ENCODE peak calls at places on chromosomes 12 and 14, in four cellular contexts. G is GM12878, F is HepG2, N is K562. Y is an unnamed sample.

GRCh38 chr14:71525663-71526246 is 406.5 kb upstream of the RGS6 start:
- DNase-seq in F (no peak), G (no peak), N (no peak), Y (no peak)

GRCh38 chr14:94144765-94145164 is 15.4 kb upstream of the IFI27L2 start:
- DNase-seq in G (no peak), N (no peak), F (no peak), Y (no peak)

GRCh38 chr14:104820669-104821228 is 19.8 kb downstream of the ZBTB42 start:
- DNase-seq in N (no peak), F (peak; percentile 81), G (no peak), Y (peak; percentile 49)

GRCh38 chr12:5577741-5578140 is 145.8 kb downstream of the NTF3 start:
- DNase-seq in N (no peak), G (no peak), F (no peak), Y (peak; percentile 24)

GRCh38 chr12:27554421-27555186 is 30.6 kb downstream of the PPFIBP1 start:
- DNase-seq in N (no peak), G (no peak), F (no peak), Y (peak; percentile 78)

GRCh38 chr12:52389313-52390207 is 4.1 kb upstream of the KRT84 start:
- DNase-seq in F (no peak), N (no peak), G (no peak), Y (no peak)

GRCh38 chr12:131340616-131341210 is 370.2 kb upstream of the SFSWAP start:
- DNase-seq in N (no peak), F (no peak), G (no peak), Y (no peak)

GRCh38 chr14:35867280-35867629 is 41.1 kb downstream of the BRMS1L start:
- DNase-seq in F (no peak), G (no peak), N (no peak), Y (peak; percentile 50)

GRCh38 chr12:790253-790563 is 37.8 kb downstream of the WNK1 start:
- DNase-seq in F (no peak), N (no peak), G (no peak), Y (no peak)

GRCh38 chr12:131521326-131521725 is 189.6 kb upstream of the SFSWAP start:
- DNase-seq in N (no peak), G (no peak), F (no peak), Y (no peak)

GRCh38 chr12:47900480-47901129 is 4.2 kb downstream of the VDR start:
- DNase-seq in N (no peak), F (peak; percentile 86), G (no peak), Y (no peak)

GRCh38 chr14:92341791-92342190 is 18.8 kb downstream of the SLC24A4 start:
- DNase-seq in N (no peak), G (no peak), F (no peak), Y (no peak)

GRCh38 chr12:81209001-81209400 is 131.1 kb downstream of the ACSS3 start:
- DNase-seq in F (peak; percentile 49), N (no peak), G (no peak), Y (peak; percentile 11)

GRCh38 chr12:127162307-127162706 is 1104.7 kb upstream of the TMEM132C start:
- DNase-seq in N (peak; percentile 74), F (no peak), G (no peak), Y (no peak)

GRCh38 chr12:68381476-68381875 is 49.3 kb upstream of the MDM1 start:
- DNase-seq in N (peak; percentile 44), G (no peak), F (no peak), Y (no peak)

GRCh38 chr12:108734200-108734906 is 3.0 kb upstream of the CORO1C start:
- DNase-seq in G (peak; percentile 42), N (peak; percentile 35), F (peak; percentile 98), Y (peak; percentile 73)

GRCh38 chr12:64665506-64665905 is 55.2 kb downstream of the RASSF3 start:
- DNase-seq in G (peak; percentile 62), N (no peak), F (no peak), Y (peak; percentile 68)
- TF ChIP-seq MYC in G (no peak), N (no peak), F (no peak), Y (no peak)

GRCh38 chr12:100200450-100201181 is at the start of gene ACTR6:
- DNase-seq in F (peak; percentile 93), N (peak; percentile 91), G (peak; percentile 91), Y (peak; percentile 96)
- TF ChIP-seq CTCF in F (no peak), N (no peak), G (no peak), Y (no peak)

DNA sequence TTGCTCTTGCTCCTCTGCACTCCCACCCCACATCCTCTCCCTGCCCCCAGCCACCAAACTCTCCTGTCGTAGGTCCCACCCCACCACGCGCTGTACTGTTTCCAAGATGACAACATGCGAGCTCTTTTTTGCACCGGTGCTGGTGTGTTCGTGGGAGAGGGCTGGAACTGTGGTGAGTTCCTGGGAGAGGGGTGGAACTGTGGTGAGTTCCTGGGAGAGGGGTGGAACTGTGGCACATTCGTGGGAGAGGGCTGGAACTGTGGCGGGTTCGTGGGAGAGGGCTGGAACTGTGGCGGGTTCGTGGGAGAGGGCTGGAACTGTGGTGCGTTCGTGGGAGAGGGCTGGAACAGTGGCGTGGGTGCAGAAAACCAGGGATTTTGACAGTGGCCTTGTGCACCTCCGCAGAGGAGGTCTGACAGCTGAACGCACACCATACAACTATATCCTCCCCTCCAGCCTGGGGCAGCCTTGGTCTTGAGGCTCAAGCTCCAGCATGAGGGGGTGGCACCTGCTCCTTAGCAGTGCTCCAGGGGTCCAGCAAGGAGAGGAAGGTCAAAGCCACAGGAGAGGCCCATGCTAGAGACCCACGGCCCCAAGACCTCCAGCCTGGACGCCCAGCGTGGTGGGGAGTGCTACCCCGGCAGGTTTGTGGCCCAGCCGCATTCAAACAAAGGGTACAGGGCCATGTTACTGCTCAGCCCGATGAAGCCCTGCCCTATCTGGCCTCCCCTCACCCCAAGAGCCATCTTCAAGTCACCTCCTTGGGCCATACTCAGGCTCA is 50.1 kb downstream of the ACTN1 start:
- DNase-seq in G (no peak), F (no peak), N (no peak), Y (no peak)
- H4K20me1 ChIP-seq in G (no peaks in the 10 kb centered on the region), F (peaks cover 27% of the 10 kb centered on the region), N (peaks cover 10% of the 10 kb centered on the region), Y (peaks cover 6% of the 10 kb centered on the region)

DNA sequence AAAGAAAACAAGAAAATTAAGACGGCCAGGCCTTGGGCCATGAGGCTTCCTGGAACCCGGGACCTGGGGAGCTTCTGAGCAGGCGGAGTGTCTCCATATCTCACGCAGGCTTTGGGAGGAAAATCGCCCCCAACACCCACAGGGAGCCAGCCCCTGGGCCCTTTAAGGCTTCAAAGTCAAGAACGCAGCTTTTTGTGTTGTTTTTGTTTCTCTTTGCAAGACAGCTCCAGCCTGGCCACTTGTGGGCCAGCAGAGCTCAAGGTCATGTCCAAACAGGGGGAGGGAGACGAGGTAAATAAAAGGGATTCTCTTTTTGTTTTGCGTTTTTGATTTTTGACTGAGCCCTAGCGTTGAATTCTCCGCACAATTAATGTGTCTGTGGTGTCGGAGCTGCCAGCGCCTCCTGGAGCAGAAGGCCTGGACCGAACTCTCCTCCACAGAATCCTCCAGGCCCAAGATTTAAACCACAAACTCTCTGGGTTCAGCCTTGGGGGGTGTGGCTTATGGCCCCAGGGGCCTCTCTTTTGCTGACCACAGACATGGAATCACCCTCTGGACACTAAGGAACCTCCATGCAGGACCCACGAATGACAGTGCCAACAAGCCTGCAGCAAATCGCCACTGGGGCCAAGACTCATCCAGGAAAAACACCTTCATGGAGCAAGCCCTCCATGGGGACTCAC is 8.2 kb downstream of the SCARB1 start:
- DNase-seq in F (no peak), N (no peak), G (no peak), Y (no peak)
- TF ChIP-seq MYC in F (peak; percentile 11), N (no peak), G (no peak), Y (no peak)

GRCh38 chr12:12081836-12082497 is 11.2 kb downstream of the BCL2L14 start:
- DNase-seq in N (peak; percentile 57), F (peak; percentile 70), G (peak; percentile 39), Y (peak; percentile 79)
- TF ChIP-seq CTCF in N (peak; percentile 65), F (peak; percentile 78), G (peak; percentile 34), Y (peak; percentile 17)

GRCh38 chr14:21219120-21219519 is 50.1 kb downstream of the HNRNPC start:
- DNase-seq in F (no peak), N (no peak), G (no peak), Y (no peak)

GRCh38 chr14:21213652-21214051 is 55.6 kb downstream of the HNRNPC start:
- DNase-seq in G (no peak), N (no peak), F (no peak), Y (no peak)

GRCh38 chr14:21215879-21216251 is 53.4 kb downstream of the HNRNPC start:
- DNase-seq in N (no peak), F (no peak), G (no peak), Y (no peak)

GRCh38 chr14:21211509-21211908 is 55.6 kb upstream of the OR5AU1 start:
- DNase-seq in N (no peak), F (no peak), G (no peak), Y (no peak)

GRCh38 chr14:21215130-21215878 is 53.9 kb downstream of the HNRNPC start:
- DNase-seq in F (no peak), G (no peak), N (no peak), Y (no peak)
- H4K20me1 ChIP-seq in F (peaks cover 92% of the 10 kb centered on the region), G (peaks cover 10% of the 10 kb centered on the region), N (peaks cover 13% of the 10 kb centered on the region), Y (peaks cover 46% of the 10 kb centered on the region)

GRCh38 chr12:88242939-88243338 is 100.8 kb downstream of the TMTC3 start:
- DNase-seq in G (no peak), N (no peak), F (no peak), Y (no peak)

GRCh38 chr12:88242161-88242925 is 100.2 kb downstream of the TMTC3 start:
- DNase-seq in N (no peak), G (no peak), F (no peak), Y (peak; percentile 89)

GRCh38 chr12:88247241-88247643 is 105.1 kb downstream of the TMTC3 start:
- DNase-seq in N (peak; percentile 5), G (no peak), F (no peak), Y (peak; percentile 46)

GRCh38 chr12:88245905-88246304 is 103.8 kb downstream of the TMTC3 start:
- DNase-seq in F (no peak), N (no peak), G (no peak), Y (no peak)

DNA sequence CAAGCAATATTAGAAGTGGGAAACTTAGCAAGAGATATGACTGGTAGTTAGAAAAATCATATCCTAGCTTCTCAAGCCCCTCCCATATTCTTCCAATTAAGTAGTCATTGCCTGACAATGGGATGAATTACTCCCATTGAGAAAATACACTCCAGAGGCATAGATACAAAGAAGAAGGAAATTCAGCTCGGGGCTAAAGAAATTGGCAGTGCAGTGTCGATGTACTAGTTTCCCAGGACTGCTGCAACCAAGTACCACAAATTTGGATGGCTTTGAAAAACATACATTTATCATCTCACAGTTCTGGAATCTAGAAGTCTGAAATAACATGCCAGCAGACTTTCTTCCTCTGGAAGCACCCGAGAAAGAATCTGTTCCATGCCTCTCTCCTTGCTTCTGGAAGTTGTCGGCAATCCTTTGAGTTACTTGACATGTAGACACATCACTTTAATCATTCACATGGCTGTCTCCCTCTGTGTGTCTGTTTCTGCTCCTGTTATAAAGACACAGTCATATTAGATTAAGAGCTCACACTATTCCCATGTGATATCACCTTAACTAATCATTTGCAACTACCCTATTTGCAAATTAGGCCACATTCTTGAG is 101.9 kb downstream of the TMTC3 start:
- DNase-seq in G (no peak), N (no peak), F (no peak), Y (no peak)
- TF ChIP-seq MYC in G (no peak), N (no peak), F (no peak), Y (no peak)

DNA sequence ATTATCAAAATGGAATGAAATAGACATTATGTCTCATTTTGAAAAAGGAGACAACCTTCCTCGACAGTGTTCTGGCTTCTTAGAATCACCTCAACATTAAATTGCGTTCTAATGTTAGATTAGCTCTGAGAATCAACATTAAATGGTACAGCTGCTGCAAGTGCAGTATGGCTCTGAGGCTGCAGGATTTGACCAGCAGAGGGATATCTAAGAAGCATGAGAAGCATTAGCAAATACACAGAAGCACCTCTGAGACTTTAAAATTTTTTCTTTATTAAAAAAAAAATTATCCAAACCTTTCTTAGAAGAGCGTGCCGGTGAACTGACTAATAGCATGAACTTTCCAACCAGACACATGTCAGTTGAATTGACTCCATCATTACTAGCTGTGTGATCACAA is 253.4 kb upstream of the LRIG3 start:
- DNase-seq in G (no peak), N (no peak), F (no peak), Y (no peak)
- TF ChIP-seq CTCF in G (no peak), N (no peak), F (no peak), Y (no peak)

Y was measured in endothelial cell of umbilical vein.